ENCODE peak calls at places on chromosomes 12 and 14, in nine cellular contexts. C is HepG2; K is upper lobe of right lung; Q is GM23338; O is esophagus squamous epithelium; Z is mammary epithelial cell; P is thoracic aorta; U is CD4-positive, alpha-beta T cell; W is brain microvascular endothelial cell. T is an unnamed sample.

GRCh38 chr14:80325112-80325511 is 113.8 kb upstream of the DIO2 start:
- DNase-seq in C (no peak), K (no peak), Q (no peak), O (no peak), Z (no peak), P (no peak), U (no peak), W (no peak), T (no peak)

GRCh38 chr14:77459072-77459723 is 1.3 kb downstream of the AHSA1 start:
- DNase-seq in C (peak), K (no peak), Q (peak), O (peak), Z (peak), P (no peak), U (peak), W (peak), T (no peak)

GRCh38 chr12:25996677-25997076 is 38.2 kb downstream of the RASSF8 start:
- DNase-seq in C (no peak), K (no peak), Q (no peak), O (no peak), Z (no peak), P (no peak), U (no peak), W (no peak), T (no peak)

GRCh38 chr12:24421759-24422158 is 472.3 kb upstream of the SOX5 start:
- DNase-seq in C (no peak), K (no peak), Q (no peak), O (no peak), Z (no peak), P (no peak), U (no peak), W (no peak), T (no peak)

GRCh38 chr12:108816652-108817335 is 40.6 kb downstream of the SSH1 start:
- DNase-seq in C (no peak), K (peak), Q (no peak), O (no peak), Z (no peak), P (no peak), U (no peak), W (no peak), T (no peak)

GRCh38 chr12:94100990-94101901 is 47.1 kb upstream of the PLXNC1 start:
- DNase-seq in C (peak), K (peak), Q (peak), O (peak), Z (peak), P (no peak), U (peak), W (peak), T (no peak)

GRCh38 chr14:27528328-27528727 is 930.5 kb upstream of the NOVA1 start:
- DNase-seq in C (peak), K (no peak), Q (peak), O (no peak), Z (no peak), P (no peak), U (no peak), W (no peak), T (peak)

GRCh38 chr14:34234258-34234657 is 227.8 kb downstream of the SPTSSA start:
- DNase-seq in C (no peak), K (no peak), Q (no peak), O (no peak), Z (no peak), P (no peak), U (no peak), W (no peak), T (no peak)

GRCh38 chr12:16350682-16351081 is 3.2 kb downstream of the MGST1 start:
- DNase-seq in C (peak), K (peak), Q (no peak), O (no peak), Z (peak), P (no peak), U (no peak), W (peak), T (peak)

GRCh38 chr12:130705174-130705880 is 10.8 kb downstream of the RIMBP2 start:
- DNase-seq in C (no peak), K (no peak), Q (no peak), O (no peak), Z (no peak), P (no peak), U (no peak), W (no peak), T (no peak)

GRCh38 chr12:12726543-12727093 is 9.4 kb downstream of the CDKN1B start:
- DNase-seq in C (no peak), K (no peak), Q (no peak), O (no peak), Z (peak), P (no peak), U (no peak), W (peak), T (no peak)

GRCh38 chr14:92540472-92541048 is 27.0 kb downstream of the RIN3 start:
- DNase-seq in C (no peak), K (peak), Q (peak), O (peak), Z (peak), P (peak), U (no peak), W (peak), T (peak)

GRCh38 chr12:97630875-97631274 is 168.3 kb downstream of the RMST start:
- DNase-seq in C (no peak), K (no peak), Q (no peak), O (no peak), Z (no peak), P (no peak), U (no peak), W (no peak), T (no peak)

GRCh38 chr12:60216226-60216625 is 620.4 kb downstream of the SLC16A7 start:
- DNase-seq in C (no peak), K (no peak), Q (no peak), O (no peak), Z (no peak), P (no peak), U (no peak), W (no peak), T (no peak)

GRCh38 chr12:124233041-124233836 is 61.7 kb upstream of the RFLNA start:
- DNase-seq in C (no peak), K (no peak), Q (no peak), O (no peak), Z (peak), P (no peak), U (no peak), W (peak), T (peak)

GRCh38 chr12:18651525-18651924 is 86.3 kb downstream of the PLCZ1 start:
- DNase-seq in C (no peak), K (no peak), Q (no peak), O (no peak), Z (no peak), P (no peak), U (no peak), W (no peak), T (no peak)

GRCh38 chr14:22472466-22472865 is 116.6 kb downstream of the DAD1 start:
- DNase-seq in C (no peak), K (no peak), Q (no peak), O (no peak), Z (no peak), P (no peak), U (no peak), W (no peak), T (no peak)

GRCh38 chr14:26281280-26281998 is 316.4 kb downstream of the NOVA1 start:
- DNase-seq in C (peak), K (no peak), Q (peak), O (no peak), Z (peak), P (no peak), U (no peak), W (peak), T (peak)

GRCh38 chr12:113096675-113097461 is 38.7 kb downstream of the RASAL1 start:
- DNase-seq in C (no peak), K (no peak), Q (no peak), O (no peak), Z (no peak), P (no peak), U (no peak), W (no peak), T (no peak)

GRCh38 chr14:89409961-89410360 is 7.1 kb downstream of the FOXN3 start:
- DNase-seq in C (no peak), K (peak), Q (no peak), O (no peak), Z (no peak), P (no peak), U (no peak), W (no peak), T (no peak)

GRCh38 chr14:89405712-89406111 is 11.3 kb downstream of the FOXN3 start:
- DNase-seq in C (no peak), K (no peak), Q (no peak), O (no peak), Z (no peak), P (no peak), U (no peak), W (no peak), T (no peak)

GRCh38 chr14:89408907-89409675 is 7.9 kb downstream of the FOXN3 start:
- DNase-seq in C (no peak), K (peak), Q (no peak), O (no peak), Z (peak), P (no peak), U (no peak), W (no peak), T (peak)

GRCh38 chr14:89406941-89407340 is 10.1 kb downstream of the FOXN3 start:
- DNase-seq in C (no peak), K (no peak), Q (no peak), O (no peak), Z (no peak), P (no peak), U (no peak), W (no peak), T (no peak)

DNA sequence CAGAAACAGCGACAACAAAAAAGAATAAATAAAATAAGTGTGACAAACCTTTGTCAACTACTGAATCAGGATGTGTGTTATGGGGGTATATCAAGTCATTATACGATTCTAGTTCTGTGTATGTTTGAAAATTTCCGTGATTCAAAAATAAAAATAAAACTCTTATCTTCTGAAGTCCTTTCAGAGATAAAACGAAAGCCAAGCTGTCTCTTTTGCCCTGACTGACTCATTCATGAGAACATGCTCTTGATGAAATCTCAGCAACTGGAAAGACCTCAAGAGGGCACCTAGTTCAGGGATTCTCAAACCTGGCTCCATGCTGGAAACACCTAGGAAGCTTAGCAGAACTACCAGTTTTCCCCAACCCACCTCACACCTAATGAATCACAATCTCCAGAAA is 9.2 kb downstream of the FOXN3 start:
- DNase-seq in C (no peak), K (no peak), Q (no peak), O (no peak), Z (no peak), P (no peak), U (no peak), W (peak), T (no peak)
- H3K27ac ChIP-seq in C (no peak), K (no peak), Q (peak), O (peak), Z (no peak), P (peak), U (no peak), W (peak), T (peak)

DNA sequence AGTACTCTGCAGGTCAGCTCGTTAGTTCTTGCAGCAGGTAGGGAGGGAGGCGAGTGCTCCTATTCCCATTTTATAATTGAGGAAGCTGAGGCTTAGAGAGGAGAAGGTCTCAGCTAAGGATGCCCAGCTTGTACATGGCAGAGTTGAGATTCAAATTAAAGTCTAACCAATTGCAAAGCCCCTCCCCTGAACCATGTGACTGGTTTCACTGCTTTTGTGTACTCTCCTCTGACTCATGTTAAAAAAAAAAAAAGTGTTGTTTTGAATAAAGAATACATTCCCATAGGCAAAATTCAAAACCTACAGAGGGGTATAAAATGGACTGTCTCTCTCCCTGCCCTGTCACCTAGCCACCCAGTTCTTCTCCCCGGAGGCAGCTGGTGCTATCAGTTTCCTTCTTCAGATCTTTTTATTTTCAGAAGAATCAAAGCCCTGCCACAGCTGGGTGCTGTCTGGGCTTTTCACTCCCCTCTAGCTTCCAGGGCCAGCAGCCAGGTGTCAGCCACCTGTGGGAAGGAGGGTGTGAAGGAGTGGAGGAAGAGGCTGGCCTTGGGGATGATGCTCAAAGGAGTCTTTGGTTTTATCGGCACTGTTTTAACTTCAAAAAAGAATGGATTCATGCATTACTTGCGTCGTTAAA is 5.4 kb downstream of the PSMD9 start:
- DNase-seq in C (peak), K (no peak), Q (peak), O (no peak), Z (peak), P (no peak), U (no peak), W (peak), T (peak)
- H3K27ac ChIP-seq in C (peak), K (no peak), Q (no peak), O (peak), Z (peak), P (peak), U (no peak), W (peak), T (peak)

DNA sequence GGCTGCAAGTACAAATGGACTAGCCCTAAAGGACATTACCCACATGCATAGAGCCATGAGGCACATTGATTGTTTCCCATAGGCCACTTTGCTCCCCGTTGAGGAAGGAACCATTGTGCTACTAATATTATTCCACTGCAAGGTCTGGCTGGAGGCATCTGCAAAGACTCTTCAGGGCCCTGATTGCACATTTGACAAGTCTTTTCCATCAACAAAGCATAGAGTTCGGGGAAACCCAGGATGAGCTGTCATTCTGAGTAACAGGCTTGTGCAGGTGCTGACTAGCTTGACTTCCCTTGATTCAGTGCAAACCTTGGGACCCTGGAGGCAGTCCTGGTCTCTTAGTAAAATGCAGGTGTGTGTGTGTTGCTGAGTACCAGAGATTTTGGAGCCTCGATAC is 73.8 kb downstream of the SUSD6 start:
- DNase-seq in C (no peak), K (no peak), Q (no peak), O (no peak), Z (peak), P (no peak), U (no peak), W (no peak), T (peak)
- H3K27ac ChIP-seq in C (peak), K (peak), Q (no peak), O (peak), Z (peak), P (no peak), U (no peak), W (no peak), T (peak)

DNA sequence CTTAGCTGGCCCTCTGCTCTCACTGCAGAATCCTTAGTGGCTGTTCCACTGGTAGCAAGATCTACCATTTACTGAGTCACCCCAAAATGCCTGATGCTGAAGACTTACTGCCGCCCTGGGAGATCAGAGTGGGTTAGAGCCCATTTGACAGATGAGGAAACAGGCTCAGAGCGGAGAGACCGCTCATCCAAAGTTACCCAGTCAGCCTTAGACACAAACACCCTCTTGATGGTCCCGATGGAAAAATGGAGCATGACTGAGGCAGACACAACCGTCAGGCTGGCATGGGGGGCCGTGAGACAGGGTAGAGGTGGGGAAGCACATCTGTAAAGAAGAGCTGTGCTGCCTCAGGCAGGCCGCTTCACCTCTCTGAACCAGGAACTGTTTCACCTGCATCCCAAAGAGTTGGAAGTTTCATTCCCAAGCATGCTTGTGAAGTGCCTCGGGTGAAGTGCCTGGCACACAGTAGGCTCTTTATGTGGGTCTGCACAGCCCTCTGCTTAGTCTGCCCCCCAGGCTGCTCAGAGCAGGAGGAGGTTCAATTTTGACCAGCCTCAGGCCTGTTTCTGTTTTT is 581 bp upstream of the SERPINA1 start:
- DNase-seq in C (no peak), K (no peak), Q (no peak), O (no peak), Z (no peak), P (no peak), U (no peak), W (no peak), T (no peak)
- H3K27ac ChIP-seq in C (peak), K (peak), Q (no peak), O (no peak), Z (peak), P (no peak), U (no peak), W (no peak), T (peak)

GRCh38 chr12:57461326-57461903 is 1.8 kb downstream of the GLI1 start:
- DNase-seq in C (no peak), K (peak), Q (peak), O (no peak), Z (peak), P (no peak), U (no peak), W (no peak), T (no peak)

GRCh38 chr12:57459055-57459749 is 383 bp upstream of the GLI1 start:
- DNase-seq in C (peak), K (peak), Q (peak), O (peak), Z (peak), P (peak), U (peak), W (peak), T (peak)

GRCh38 chr12:57459750-57460400 is at the start of gene GLI1:
- DNase-seq in C (no peak), K (no peak), Q (peak), O (no peak), Z (no peak), P (no peak), U (no peak), W (no peak), T (no peak)

GRCh38 chr12:57461904-57462306 is 2.3 kb downstream of the GLI1 start:
- DNase-seq in C (no peak), K (no peak), Q (no peak), O (no peak), Z (no peak), P (no peak), U (no peak), W (no peak), T (no peak)

DNA sequence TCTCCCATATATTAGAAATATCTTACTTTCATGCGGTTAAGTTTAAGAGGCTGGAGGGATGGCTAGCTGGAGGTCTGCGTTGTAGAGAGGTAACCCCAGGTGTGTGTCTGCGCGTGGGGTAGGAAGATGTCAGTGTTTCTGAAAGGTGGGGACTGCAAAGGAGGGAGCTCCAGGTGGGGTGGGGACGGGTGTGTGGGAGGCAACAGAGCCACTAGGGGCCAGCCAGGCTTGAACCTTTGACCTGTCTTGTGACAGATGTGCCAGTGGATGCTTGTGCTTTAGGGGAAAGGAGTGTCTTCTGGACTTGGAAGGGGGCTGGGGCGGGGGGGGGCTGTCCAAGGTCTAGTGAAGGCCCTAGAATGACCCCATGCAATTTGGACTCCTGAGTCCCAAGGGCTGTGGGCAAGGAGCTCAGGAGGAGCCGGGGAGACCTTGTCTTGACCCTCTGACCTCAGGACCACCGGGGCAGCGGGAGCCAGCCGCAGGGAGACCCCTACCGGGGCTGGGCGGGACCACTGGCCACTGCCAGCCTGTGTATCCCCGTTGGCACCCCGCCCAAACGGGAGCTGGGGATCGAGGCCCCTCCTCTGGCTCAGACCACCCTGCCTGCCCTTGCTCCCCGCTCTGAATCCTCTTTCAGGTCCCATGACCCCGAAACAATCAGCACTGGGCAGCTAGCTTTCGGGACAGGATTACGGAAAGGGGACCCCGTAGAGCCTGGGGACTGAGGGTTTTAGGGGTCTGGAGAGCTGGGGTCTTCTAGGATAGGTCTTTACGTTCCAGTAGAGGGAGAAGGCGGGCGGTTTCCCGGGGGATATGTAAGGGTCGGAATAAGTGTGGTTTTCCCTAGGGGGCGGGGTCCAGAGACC is 1.1 kb downstream of the GLI1 start:
- DNase-seq in C (no peak), K (no peak), Q (peak), O (no peak), Z (no peak), P (no peak), U (no peak), W (no peak), T (no peak)
- H3K27ac ChIP-seq in C (no peak), K (no peak), Q (peak), O (no peak), Z (no peak), P (peak), U (no peak), W (no peak), T (no peak)

T was measured in epithelial cell of prostate.